ENCODE peak calls at places on chromosome 3, in six cellular contexts. B, S, Q, P, J and M are unnamed samples.

GRCh38 chr3:170999737-171000242 is 26.7 kb downstream of the SLC2A2 start:
- DNase-seq in B (peak; percentile 84), J (peak; percentile 94), S (peak; percentile 76), P (no peak), Q (no peak), M (peak; percentile 60)

GRCh38 chr3:180036092-180036677 is 552 bp downstream of the PEX5L start:
- DNase-seq in Q (no peak), P (no peak), S (no peak), J (no peak), B (no peak), M (no peak)

GRCh38 chr3:106025151-106025722 is 156.4 kb upstream of the CBLB start:
- DNase-seq in B (peak; percentile 21), P (no peak), J (peak; percentile 16), S (no peak), Q (no peak), M (no peak)

GRCh38 chr3:42556089-42556632 is 25.6 kb downstream of the SEC22C start:
- DNase-seq in B (no peak), J (no peak), P (peak; percentile 20), S (no peak), Q (no peak), M (no peak)

GRCh38 chr3:73423133-73423532 is 201.6 kb downstream of the PDZRN3 start:
- DNase-seq in J (no peak), B (no peak), S (no peak), Q (no peak), P (no peak), M (no peak)

GRCh38 chr3:123757281-123757940 is 126.7 kb downstream of the MYLK start:
- DNase-seq in Q (no peak), J (no peak), S (peak; percentile 14), P (peak; percentile 53), B (no peak), M (no peak)

GRCh38 chr3:139619484-139619883 is 58.3 kb downstream of the NMNAT3 start:
- DNase-seq in B (no peak), S (no peak), Q (no peak), P (no peak), J (no peak), M (no peak)

GRCh38 chr3:39920271-39920670 is 110.9 kb downstream of the MYRIP start:
- DNase-seq in S (no peak), P (no peak), J (peak; percentile 41), Q (no peak), B (peak; percentile 13), M (no peak)

GRCh38 chr3:99471353-99472323 is 166.8 kb upstream of the COL8A1 start:
- DNase-seq in Q (no peak), S (no peak), J (no peak), P (no peak), B (no peak), M (no peak)

GRCh38 chr3:65342084-65342683 is 654.4 kb upstream of the ADAMTS9 start:
- DNase-seq in J (peak; percentile 50), Q (peak; percentile 68), P (peak; percentile 28), B (peak; percentile 36), S (peak; percentile 58), M (peak; percentile 31)

GRCh38 chr3:191139771-191140170 is 59.3 kb upstream of the OSTN start:
- DNase-seq in S (no peak), J (peak; percentile 73), P (no peak), B (no peak), Q (no peak), M (no peak)

GRCh38 chr3:10371789-10372188 is 50.9 kb upstream of the SEC13 start:
- DNase-seq in B (no peak), J (no peak), S (no peak), P (no peak), Q (no peak), M (no peak)

GRCh38 chr3:46714728-46715506 is 2.8 kb downstream of the PRSS50 start:
- DNase-seq in P (no peak), B (no peak), S (no peak), Q (no peak), J (no peak), M (no peak)

GRCh38 chr3:149536429-149536828 is 61.9 kb downstream of the TM4SF4 start:
- DNase-seq in Q (peak; percentile 47), S (peak; percentile 73), J (no peak), B (peak; percentile 75), P (no peak), M (peak; percentile 37)

GRCh38 chr3:43998841-43999805 is 242.6 kb upstream of the TOPAZ1 start:
- DNase-seq in P (peak; percentile 92), S (peak; percentile 46), B (peak; percentile 84), J (peak; percentile 74), Q (peak; percentile 84), M (peak; percentile 31)

GRCh38 chr3:149658444-149659172 is 783 bp upstream of the WWTR1 start:
- DNase-seq in P (no peak), B (peak; percentile 90), Q (peak; percentile 69), S (peak; percentile 85), J (peak; percentile 87), M (peak; percentile 81)

GRCh38 chr3:45915080-45915479 is 28.2 kb upstream of the CXCR6 start:
- DNase-seq in S (no peak), Q (no peak), P (no peak), J (no peak), B (no peak), M (no peak)

GRCh38 chr3:11159421-11159904 is 5.2 kb downstream of the HRH1 start:
- DNase-seq in Q (no peak), J (peak; percentile 97), S (peak; percentile 91), P (no peak), B (peak; percentile 78), M (peak; percentile 40)

GRCh38 chr3:138974467-138974866 is 27.4 kb downstream of the FOXL2NB start:
- DNase-seq in Q (no peak), P (no peak), S (peak; percentile 21), J (peak; percentile 54), B (peak; percentile 2), M (peak; percentile 22)

GRCh38 chr3:46695177-46695961 is 1.9 kb upstream of the ALS2CL start:
- DNase-seq in S (peak; percentile 77), B (no peak), J (peak; percentile 25), Q (peak; percentile 30), P (peak; percentile 55), M (no peak)

GRCh38 chr3:46708401-46709146 is 7.4 kb downstream of the TMIE start:
- DNase-seq in Q (no peak), J (no peak), B (no peak), S (no peak), P (no peak), M (no peak)

GRCh38 chr3:4956743-4957142 is 22.5 kb upstream of the BHLHE40 start:
- DNase-seq in Q (no peak), J (no peak), B (no peak), S (no peak), P (no peak), M (no peak)

GRCh38 chr3:67854663-67855062 is 200.3 kb upstream of the SUCLG2 start:
- DNase-seq in B (no peak), P (no peak), J (no peak), Q (no peak), S (no peak), M (no peak)

DNA sequence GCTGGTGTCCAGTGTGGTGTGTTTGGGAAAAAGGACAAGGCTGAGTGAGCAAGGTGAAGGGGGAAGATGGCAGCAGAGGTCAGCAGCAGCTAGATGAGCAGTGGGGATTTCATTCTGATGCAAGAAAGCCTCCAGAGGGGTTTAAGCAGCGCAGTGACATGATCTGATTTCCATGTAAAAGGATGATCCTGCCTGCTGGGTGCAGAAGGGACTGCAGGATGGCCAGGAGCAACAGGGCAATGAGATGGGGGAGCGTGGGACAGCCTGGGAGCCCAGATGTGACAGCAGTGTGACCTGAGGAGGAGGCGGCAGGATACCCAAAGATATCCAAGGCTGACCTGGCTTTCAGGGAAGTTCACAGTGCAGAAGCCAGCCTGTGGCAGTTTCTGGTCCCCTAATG is 6.1 kb downstream of the WNT7A start:
- DNase-seq in P (no peak), Q (no peak), B (no peak), S (no peak), J (no peak), M (no peak)
- TF ChIP-seq CTCF in P (no peak), Q (no peak), B (no peak), S (no peak), J (no peak), M (no peak)

DNA sequence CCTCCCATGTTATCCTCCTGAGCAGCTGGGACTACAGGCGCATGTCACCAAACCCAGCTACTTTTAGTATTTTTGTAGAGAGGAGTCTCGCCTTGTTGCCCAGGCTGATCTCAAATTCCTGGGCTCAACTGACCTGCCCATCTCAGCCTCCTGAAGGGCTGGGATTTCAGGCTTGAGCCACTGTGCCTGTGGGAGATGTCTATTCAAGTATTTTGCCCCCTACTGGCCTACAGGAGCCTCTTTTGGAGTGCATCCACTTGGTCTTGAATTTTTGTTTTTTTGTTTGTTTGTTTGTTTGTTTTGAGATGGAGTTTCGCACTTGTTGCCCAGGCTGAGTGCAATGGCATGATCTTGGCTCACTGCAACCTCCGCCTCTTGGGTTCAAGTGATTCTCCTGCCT is 3.2 kb upstream of the DHX30 start:
- DNase-seq in Q (no peak), J (peak; percentile 17), S (no peak), P (no peak), B (no peak), M (no peak)
- TF ChIP-seq CTCF in Q (no peak), J (peak; percentile 47), S (peak; percentile 44), P (peak; percentile 70), B (peak; percentile 35), M (peak; percentile 56)

GRCh38 chr3:72412557-72412956 is 435.7 kb downstream of the SHQ1 start:
- DNase-seq in Q (no peak), S (no peak), J (no peak), B (no peak), P (no peak), M (no peak)
- TF ChIP-seq CTCF in Q (no peak), S (no peak), J (no peak), B (no peak), P (no peak), M (no peak)

DNA sequence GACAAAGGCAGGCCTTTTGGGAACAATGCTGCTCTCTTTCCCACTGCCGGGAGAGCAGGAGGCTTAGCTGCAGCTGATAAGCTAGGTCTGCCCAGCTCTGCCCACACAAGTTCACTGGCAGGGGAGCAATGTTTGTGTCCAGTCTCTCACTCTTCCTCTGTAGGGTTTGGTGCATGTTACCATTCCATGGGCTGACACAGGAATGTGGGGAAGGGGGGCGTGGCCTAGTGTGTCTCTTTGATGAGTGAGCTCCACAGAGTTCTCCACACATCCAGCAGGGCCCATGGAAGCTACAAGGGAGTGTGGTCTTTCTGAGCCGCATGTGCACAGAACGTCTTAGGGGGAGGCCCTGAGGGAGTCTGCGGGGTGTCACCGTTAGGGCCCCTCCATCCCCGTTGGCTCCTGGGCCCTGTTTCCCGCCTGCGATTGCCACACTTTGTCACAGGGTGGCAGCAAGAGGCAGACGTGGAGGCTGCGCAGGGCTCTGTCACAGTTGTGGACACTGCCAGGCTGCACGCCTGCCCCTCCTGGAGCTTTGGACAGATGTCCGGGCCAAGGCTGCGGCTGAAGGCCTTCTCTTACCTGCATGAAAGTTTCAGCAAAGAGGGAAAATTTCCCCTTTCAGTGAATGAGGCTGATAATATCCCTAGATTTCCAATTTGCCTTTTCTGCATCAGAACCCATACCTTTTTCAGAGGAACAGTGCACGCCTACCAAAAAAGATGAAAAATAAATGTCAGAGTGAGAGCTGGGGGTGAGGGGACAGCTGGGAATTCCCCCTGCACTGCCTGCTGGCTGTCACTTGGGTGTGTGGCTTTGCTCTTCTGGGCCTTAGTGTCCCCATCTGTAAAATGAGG is 24.3 kb downstream of the CACNA2D3 start:
- DNase-seq in J (no peak), P (peak; percentile 14), Q (peak; percentile 73), B (no peak), S (peak; percentile 64), M (peak; percentile 6)
- TF ChIP-seq CTCF in J (peak; percentile 18), P (peak; percentile 66), Q (peak; percentile 83), B (no peak), S (peak; percentile 14), M (no peak)